ENCODE peak calls at places on chromosome 16, in five cellular contexts. U is astrocyte, M is fibroblast of mammary gland, K is breast epithelium, A is HCT116. N is an unnamed sample.

GRCh38 chr16:11585460-11586374 is 1.0 kb downstream of the LITAF start:
- DNase-seq in U (no peak), M (no peak), K (peak; percentile 37), A (no peak), N (no peak)

GRCh38 chr16:17939052-17939673 is 397.4 kb downstream of the NPIPA8 start:
- DNase-seq in U (no peak), M (no peak), K (no peak), A (no peak), N (no peak)

GRCh38 chr16:78094166-78094565 is 5.3 kb upstream of the WWOX start:
- DNase-seq in U (no peak), M (peak; percentile 10), K (no peak), A (no peak), N (no peak)

GRCh38 chr16:10465821-10466220 is 80.0 kb downstream of the ATF7IP2 start:
- DNase-seq in U (peak; percentile 8), M (peak; percentile 15), K (no peak), A (no peak), N (no peak)

GRCh38 chr16:1903220-1903574 is 15.0 kb downstream of the HS3ST6 start:
- DNase-seq in U (no peak), M (no peak), K (no peak), A (no peak), N (no peak)

GRCh38 chr16:71869089-71869488 is 14.9 kb downstream of the ZNF821 start:
- DNase-seq in U (no peak), M (no peak), K (no peak), A (no peak), N (no peak)

GRCh38 chr16:4212934-4213296 is 29.0 kb downstream of the SRL start:
- DNase-seq in U (peak; percentile 54), M (peak; percentile 71), K (no peak), A (peak; percentile 13), N (peak; percentile 67)

GRCh38 chr16:27745348-27745747 is 195.4 kb downstream of the KATNIP start:
- DNase-seq in U (no peak), M (peak; percentile 60), K (no peak), A (no peak), N (no peak)

GRCh38 chr16:12896562-12896961 is 4.8 kb upstream of the SHISA9 start:
- DNase-seq in U (peak; percentile 4), M (peak; percentile 52), K (no peak), A (peak; percentile 32), N (no peak)

GRCh38 chr16:49484454-49484853 is 110.8 kb downstream of the C16orf78 start:
- DNase-seq in U (no peak), M (peak; percentile 2), K (peak; percentile 54), A (no peak), N (no peak)

GRCh38 chr16:49485663-49486062 is 112.1 kb downstream of the C16orf78 start:
- DNase-seq in U (no peak), M (no peak), K (no peak), A (no peak), N (no peak)

GRCh38 chr16:49483651-49484451 is 110.2 kb downstream of the C16orf78 start:
- DNase-seq in U (no peak), M (no peak), K (no peak), A (no peak), N (no peak)

GRCh38 chr16:49486350-49486749 is 112.7 kb downstream of the C16orf78 start:
- DNase-seq in U (no peak), M (no peak), K (no peak), A (no peak), N (no peak)

GRCh38 chr16:49484936-49485335 is 111.3 kb downstream of the C16orf78 start:
- DNase-seq in U (no peak), M (no peak), K (no peak), A (no peak), N (no peak)
- TF ChIP-seq CTCF in U (no peak), M (no peak), K (no peak), A (no peak), N (no peak)

DNA sequence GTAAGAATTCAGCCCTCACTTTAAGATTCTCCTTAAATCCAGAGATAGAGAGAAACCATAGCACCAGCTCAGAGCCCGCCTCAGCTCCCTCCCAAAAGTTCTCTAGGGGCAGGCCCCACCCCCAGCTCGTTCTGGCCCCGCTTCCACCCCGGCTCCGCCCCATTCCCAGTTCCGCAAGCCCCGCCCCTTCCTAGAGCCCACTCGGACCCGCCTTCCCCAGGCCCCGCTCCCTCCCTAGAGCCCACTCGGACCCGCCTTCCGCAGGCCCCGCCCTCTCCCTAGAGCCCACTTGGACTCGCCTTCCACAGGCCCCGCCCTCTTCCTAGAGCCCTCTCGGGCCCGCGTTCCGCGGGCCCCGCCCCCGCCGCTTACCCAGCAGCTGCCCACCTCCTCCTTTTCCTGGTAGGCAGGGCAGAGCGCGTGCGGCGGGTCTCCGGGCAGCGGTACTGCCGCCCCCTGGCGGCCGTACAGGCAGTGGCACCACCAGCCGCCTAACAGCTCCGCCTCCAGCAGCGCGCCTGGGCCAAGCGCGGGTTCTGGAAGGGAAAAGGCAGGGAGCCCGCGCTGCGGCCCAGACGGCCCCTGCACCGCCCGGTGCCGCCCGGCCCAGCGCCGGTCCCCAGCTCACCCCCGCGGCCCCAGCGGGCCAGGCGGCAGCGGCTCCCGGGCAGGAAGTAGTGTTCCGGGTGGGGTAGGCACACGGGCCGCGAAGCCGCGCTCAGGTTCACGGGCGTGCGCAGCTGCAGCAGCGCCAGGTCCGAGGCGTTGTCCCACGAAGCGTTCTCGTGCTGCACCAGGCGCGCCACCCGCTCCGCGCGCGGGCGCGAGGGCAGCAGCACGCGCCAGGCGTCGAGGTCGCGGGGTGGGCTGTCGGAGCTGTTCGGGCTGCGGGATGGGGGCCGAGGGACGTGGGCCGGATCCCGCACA is 6.8 kb upstream of the PRSS8 start:
- DNase-seq in U (peak; percentile 89), M (peak; percentile 98), K (peak; percentile 99), A (peak; percentile 96), N (peak; percentile 66)
- TF ChIP-seq CTCF in U (peak; percentile 59), M (peak; percentile 66), K (peak; percentile 97), A (no peak), N (peak; percentile 82)

GRCh38 chr16:47995354-47995753 is 160.4 kb downstream of the ABCC12 start:
- DNase-seq in U (no peak), M (no peak), K (no peak), A (no peak), N (no peak)
- TF ChIP-seq CTCF in U (no peak), M (peak; percentile 5), K (no peak), A (no peak), N (no peak)

DNA sequence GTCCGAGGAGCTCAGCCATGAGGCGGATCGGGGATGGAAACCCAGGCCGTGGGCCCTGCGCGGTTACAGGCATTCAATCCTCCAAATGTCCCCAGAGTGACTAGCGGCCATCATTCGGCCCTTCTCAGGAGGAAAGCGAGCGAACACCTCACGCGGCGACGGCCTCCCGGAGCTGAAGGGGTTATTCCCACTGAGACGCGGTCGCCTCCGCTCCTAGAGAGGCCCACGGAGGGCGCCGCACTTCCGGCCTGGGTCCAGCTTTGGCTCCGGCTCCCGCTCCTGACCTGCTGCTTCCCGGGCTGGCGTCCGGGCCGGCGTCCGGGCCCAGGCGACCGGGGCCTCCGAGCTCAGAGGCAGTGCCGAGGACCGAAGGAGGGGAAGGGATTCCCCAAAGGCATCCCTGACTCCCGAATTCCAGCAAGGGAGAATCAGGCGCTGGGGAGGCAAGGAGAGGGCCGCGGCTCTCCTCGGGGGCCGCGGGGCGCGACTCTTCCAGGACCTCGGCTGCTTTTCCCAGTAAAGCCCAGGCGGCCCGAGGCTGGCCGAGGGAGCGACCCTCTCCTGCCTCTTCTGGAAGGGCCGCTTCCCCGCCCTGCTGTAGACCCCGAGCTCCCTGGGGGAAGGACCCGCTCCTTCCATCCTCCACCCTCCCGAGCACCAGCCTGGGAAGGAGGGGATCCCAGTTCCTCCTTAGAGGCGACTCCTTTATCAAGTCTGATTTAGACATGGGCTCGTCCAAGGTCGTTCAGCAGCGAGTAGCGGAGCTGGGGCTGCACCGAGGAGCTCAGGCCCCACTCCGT is 18.6 kb upstream of the ZNF629 start:
- DNase-seq in U (peak; percentile 66), M (peak; percentile 74), K (peak; percentile 76), A (peak; percentile 56), N (no peak)
- TF ChIP-seq CTCF in U (no peak), M (no peak), K (no peak), A (no peak), N (no peak)